ENCODE peak calls at places on chromosomes 13 and 19, in nine cellular contexts. F is thoracic aorta; C is stomach; R is HCT116; I is heart right ventricle; E is esophagus squamous epithelium; S is heart left ventricle; Y is CD8-positive, alpha-beta memory T cell; N is psoas muscle. B is an unnamed sample.

GRCh38 chr13:107866007-107866665 is 349.2 kb downstream of the LIG4 start:
- DNase-seq in F (no peak), C (no peak), R (no peak), I (no peak), E (no peak), S (no peak), Y (no peak), N (no peak), B (no peak)

GRCh38 chr13:26460652-26461051 is 96.8 kb upstream of the WASF3 start:
- DNase-seq in F (no peak), C (peak; percentile 42), R (no peak), I (peak; percentile 91), E (no peak), S (peak; percentile 86), Y (no peak), N (peak; percentile 81), B (no peak)

GRCh38 chr13:71864981-71865857 is 1.8 kb downstream of the DACH1 start:
- DNase-seq in F (no peak), C (no peak), R (no peak), I (peak; percentile 16), E (no peak), S (peak; percentile 73), Y (no peak), N (peak; percentile 16), B (peak; percentile 32)

GRCh38 chr19:33388231-33388816 is 14.8 kb downstream of the CEBPG start:
- DNase-seq in F (no peak), C (no peak), R (no peak), I (no peak), E (no peak), S (peak; percentile 64), Y (no peak), N (peak; percentile 75), B (no peak)

GRCh38 chr13:21825186-21825585 is 154.3 kb downstream of the FGF9 start:
- DNase-seq in F (no peak), C (no peak), R (no peak), I (no peak), E (no peak), S (no peak), Y (no peak), N (no peak), B (no peak)

GRCh38 chr19:7355871-7356270 is 7.1 kb downstream of the ARHGEF18 start:
- DNase-seq in F (no peak), C (no peak), R (no peak), I (no peak), E (no peak), S (no peak), Y (no peak), N (no peak), B (no peak)

GRCh38 chr19:58002384-58003152 is at the start of gene ZNF606:
- DNase-seq in F (peak; percentile 33), C (peak; percentile 89), R (no peak), I (peak; percentile 89), E (peak; percentile 18), S (peak; percentile 95), Y (peak; percentile 76), N (peak; percentile 90), B (peak; percentile 85)

GRCh38 chr19:18770663-18771327 is 20.3 kb downstream of the COMP start:
- DNase-seq in F (no peak), C (no peak), R (no peak), I (no peak), E (no peak), S (no peak), Y (no peak), N (no peak), B (no peak)

GRCh38 chr13:32261567-32261966 is 53.6 kb downstream of the ZAR1L start:
- DNase-seq in F (peak; percentile 62), C (peak; percentile 41), R (no peak), I (peak; percentile 91), E (no peak), S (peak; percentile 76), Y (no peak), N (peak; percentile 58), B (peak; percentile 72)

GRCh38 chr19:19826875-19827274 is 5.3 kb upstream of the ZNF506 start:
- DNase-seq in F (no peak), C (no peak), R (no peak), I (no peak), E (no peak), S (no peak), Y (no peak), N (no peak), B (no peak)

GRCh38 chr19:42154471-42155323 is 22.5 kb upstream of the POU2F2 start:
- DNase-seq in F (no peak), C (no peak), R (no peak), I (no peak), E (no peak), S (peak; percentile 39), Y (no peak), N (no peak), B (no peak)

GRCh38 chr19:57302020-57302465 is 18.2 kb upstream of the ZNF543 start:
- DNase-seq in F (no peak), C (no peak), R (no peak), I (no peak), E (no peak), S (no peak), Y (no peak), N (peak; percentile 74), B (no peak)

GRCh38 chr13:25899952-25900351 is 151.9 kb downstream of the SHISA2 start:
- DNase-seq in F (no peak), C (no peak), R (no peak), I (no peak), E (no peak), S (no peak), Y (no peak), N (no peak), B (no peak)

GRCh38 chr19:42606660-42607351 is 12.1 kb upstream of the CEACAM8 start:
- DNase-seq in F (no peak), C (peak; percentile 89), R (peak; percentile 37), I (no peak), E (no peak), S (peak; percentile 73), Y (peak; percentile 21), N (peak; percentile 37), B (peak; percentile 81)

GRCh38 chr13:45781553-45782326 is 69.8 kb downstream of the SIAH3 start:
- DNase-seq in F (peak; percentile 4), C (peak; percentile 79), R (no peak), I (peak; percentile 80), E (no peak), S (peak; percentile 74), Y (no peak), N (peak; percentile 61), B (no peak)

GRCh38 chr13:26785845-26786630 is 25.5 kb upstream of the GPR12 start:
- DNase-seq in F (no peak), C (peak; percentile 28), R (no peak), I (peak; percentile 14), E (no peak), S (no peak), Y (peak; percentile 22), N (peak; percentile 44), B (peak; percentile 46)

GRCh38 chr19:42280761-42281174 is 11.7 kb downstream of the CIC start:
- DNase-seq in F (no peak), C (no peak), R (no peak), I (peak; percentile 79), E (no peak), S (no peak), Y (peak; percentile 32), N (peak; percentile 73), B (peak; percentile 53)

GRCh38 chr19:19552811-19553210 is 14.7 kb downstream of the CILP2 start:
- DNase-seq in F (no peak), C (peak; percentile 52), R (no peak), I (no peak), E (no peak), S (no peak), Y (no peak), N (no peak), B (no peak)

GRCh38 chr19:47209323-47210179 is 21.4 kb downstream of the BBC3 start:
- DNase-seq in F (no peak), C (no peak), R (no peak), I (no peak), E (no peak), S (no peak), Y (no peak), N (no peak), B (no peak)

GRCh38 chr19:51194527-51195315 is 30.2 kb upstream of the CD33 start:
- DNase-seq in F (no peak), C (no peak), R (no peak), I (no peak), E (no peak), S (no peak), Y (no peak), N (no peak), B (no peak)

DNA sequence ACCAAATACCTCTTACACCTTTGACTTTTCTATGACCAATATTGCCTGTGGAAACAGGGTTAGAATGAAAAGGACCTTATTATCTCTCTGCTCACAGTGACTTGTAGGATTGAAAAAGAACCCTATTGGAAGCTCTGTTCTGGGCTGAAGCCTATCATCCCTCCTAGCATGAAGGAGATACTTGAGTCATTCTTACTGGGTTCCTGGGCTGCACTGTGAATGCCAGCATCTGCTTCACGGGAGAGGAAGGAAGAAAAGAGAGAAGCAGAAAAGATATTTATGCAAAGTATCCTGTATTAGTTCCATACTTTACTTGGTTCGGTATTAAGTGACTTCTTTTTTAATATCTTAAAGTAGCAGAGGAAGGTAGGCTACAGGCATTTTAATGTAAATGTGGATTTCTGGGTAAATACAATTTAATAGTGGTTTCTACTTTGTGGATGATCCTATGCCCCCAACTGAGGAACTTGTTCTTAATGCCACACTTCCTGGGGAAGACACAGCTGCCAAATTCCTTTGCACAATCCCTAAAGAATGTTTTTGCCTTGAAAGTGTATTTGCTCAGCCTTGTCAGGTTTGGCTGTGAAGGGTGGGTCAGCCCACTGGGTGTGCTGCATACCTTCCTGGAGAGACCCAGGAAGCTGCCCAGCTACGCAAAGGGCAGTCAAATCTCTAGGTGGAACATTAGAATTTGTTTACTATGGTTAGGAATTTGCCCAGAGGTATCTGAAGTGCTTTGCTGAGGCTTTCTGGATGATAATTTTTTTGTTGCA is 13.7 kb upstream of the SCEL start:
- DNase-seq in F (no peak), C (peak; percentile 26), R (no peak), I (no peak), E (no peak), S (no peak), Y (no peak), N (no peak), B (peak; percentile 80)
- H3K4me1 ChIP-seq in F (no peaks in the 10 kb centered on the region), C (no peaks in the 10 kb centered on the region), R (peaks cover 8% of the 10 kb centered on the region), I (no peaks in the 10 kb centered on the region), E (peaks cover 7% of the 10 kb centered on the region), S (no peaks in the 10 kb centered on the region), Y (no peaks in the 10 kb centered on the region), N (no peaks in the 10 kb centered on the region), B (no peaks in the 10 kb centered on the region)

GRCh38 chr19:38697197-38697596 is 47.1 kb downstream of the CAPN12 start:
- DNase-seq in F (no peak), C (no peak), R (no peak), I (no peak), E (no peak), S (no peak), Y (no peak), N (no peak), B (no peak)
- H3K4me1 ChIP-seq in F (peaks cover 79% of the 10 kb centered on the region), C (peaks cover 97% of the 10 kb centered on the region), R (peaks cover 25% of the 10 kb centered on the region), I (peaks cover 100% of the 10 kb centered on the region), E (peaks cover 96% of the 10 kb centered on the region), S (peaks cover 100% of the 10 kb centered on the region), Y (peaks cover 39% of the 10 kb centered on the region), N (peaks cover 65% of the 10 kb centered on the region), B (peaks cover 18% of the 10 kb centered on the region)

GRCh38 chr13:110298221-110298565 is 8.8 kb downstream of the COL4A1 start:
- DNase-seq in F (no peak), C (no peak), R (no peak), I (no peak), E (no peak), S (no peak), Y (no peak), N (no peak), B (no peak)
- H3K4me1 ChIP-seq in F (peaks cover 63% of the 10 kb centered on the region), C (peaks cover 12% of the 10 kb centered on the region), R (no peaks in the 10 kb centered on the region), I (peaks cover 100% of the 10 kb centered on the region), E (peaks cover 17% of the 10 kb centered on the region), S (peaks cover 100% of the 10 kb centered on the region), Y (no peaks in the 10 kb centered on the region), N (peaks cover 4% of the 10 kb centered on the region), B (peaks cover 41% of the 10 kb centered on the region)

GRCh38 chr19:10419646-10420443 is 493 bp upstream of the PDE4A start:
- DNase-seq in F (no peak), C (no peak), R (peak; percentile 84), I (no peak), E (no peak), S (no peak), Y (no peak), N (no peak), B (no peak)
- H3K4me1 ChIP-seq in F (peaks cover 9% of the 10 kb centered on the region), C (peaks cover 55% of the 10 kb centered on the region), R (peaks cover 33% of the 10 kb centered on the region), I (peaks cover 53% of the 10 kb centered on the region), E (peaks cover 40% of the 10 kb centered on the region), S (peaks cover 53% of the 10 kb centered on the region), Y (peaks cover 74% of the 10 kb centered on the region), N (peaks cover 22% of the 10 kb centered on the region), B (no peaks in the 10 kb centered on the region)